ENCODE peak calls at places on chromosomes 5 and 9, in six cellular contexts. U, Y, W, K, F and A are unnamed samples.

GRCh38 chr9:107805198-107805597 is 315.6 kb upstream of the KLF4 start:
- DNase-seq in U (no peak), Y (no peak), W (no peak), K (no peak), F (no peak), A (no peak)

GRCh38 chr9:114054191-114054690 is 23.9 kb downstream of the AMBP start:
- DNase-seq in U (no peak), Y (no peak), W (no peak), K (no peak), F (no peak), A (no peak)

GRCh38 chr9:70114898-70115297 is 71.2 kb downstream of the MAMDC2 start:
- DNase-seq in U (no peak), Y (no peak), W (no peak), K (no peak), F (no peak), A (no peak)

GRCh38 chr9:82934949-82935348 is 128.0 kb downstream of the RASEF start:
- DNase-seq in U (no peak), Y (no peak), W (no peak), K (no peak), F (no peak), A (no peak)

GRCh38 chr9:107749787-107750444 is 260.3 kb upstream of the KLF4 start:
- DNase-seq in U (no peak), Y (peak), W (peak), K (no peak), F (peak), A (no peak)

GRCh38 chr9:29830815-29831214 is 2257.5 kb upstream of the C9orf72 start:
- DNase-seq in U (no peak), Y (no peak), W (no peak), K (peak), F (no peak), A (no peak)

GRCh38 chr9:129568560-129569505 is 52.1 kb downstream of the C9orf50 start:
- DNase-seq in U (peak), Y (peak), W (peak), K (peak), F (peak), A (no peak)

GRCh38 chr5:124651663-124652513 is 94.6 kb downstream of the ZNF608 start:
- DNase-seq in U (no peak), Y (peak), W (peak), K (peak), F (no peak), A (peak)

GRCh38 chr5:7991125-7991821 is 122.3 kb downstream of the MTRR start:
- DNase-seq in U (no peak), Y (no peak), W (no peak), K (no peak), F (no peak), A (no peak)

GRCh38 chr9:20217596-20217995 is 404.7 kb downstream of the MLLT3 start:
- DNase-seq in U (no peak), Y (no peak), W (no peak), K (no peak), F (no peak), A (no peak)

GRCh38 chr9:76905661-76905983 is 292 bp downstream of the PRUNE2 start:
- DNase-seq in U (no peak), Y (no peak), W (no peak), K (no peak), F (no peak), A (no peak)

GRCh38 chr5:180784497-180785097 is 18.0 kb downstream of the MGAT1 start:
- DNase-seq in U (peak), Y (peak), W (peak), K (peak), F (peak), A (peak)

GRCh38 chr5:14191325-14191724 is 48.2 kb downstream of the TRIO start:
- DNase-seq in U (no peak), Y (no peak), W (no peak), K (no peak), F (no peak), A (no peak)

GRCh38 chr5:127963931-127964330 is 119.6 kb upstream of the SLC12A2 start:
- DNase-seq in U (no peak), Y (no peak), W (no peak), K (no peak), F (no peak), A (no peak)

GRCh38 chr9:90180374-90180773 is 462.2 kb downstream of the DIRAS2 start:
- DNase-seq in U (no peak), Y (no peak), W (no peak), K (no peak), F (no peak), A (no peak)

GRCh38 chr5:155087036-155087435 is 73.5 kb downstream of the KIF4B start:
- DNase-seq in U (no peak), Y (no peak), W (no peak), K (no peak), F (no peak), A (no peak)

GRCh38 chr9:97412628-97413382 is 909 bp downstream of the TDRD7 start:
- DNase-seq in U (no peak), Y (no peak), W (no peak), K (no peak), F (no peak), A (no peak)

GRCh38 chr9:35828716-35829083 is at the start of gene FAM221B:
- DNase-seq in U (no peak), Y (no peak), W (no peak), K (peak), F (peak), A (no peak)

GRCh38 chr5:120640793-120641192 is 176.7 kb downstream of the PRR16 start:
- DNase-seq in U (no peak), Y (no peak), W (no peak), K (no peak), F (no peak), A (no peak)

GRCh38 chr9:78122631-78123030 is 91.0 kb upstream of the GNAQ start:
- DNase-seq in U (no peak), Y (no peak), W (no peak), K (no peak), F (no peak), A (no peak)

GRCh38 chr5:138610468-138611294 is 35.5 kb upstream of the HSPA9 start:
- DNase-seq in U (no peak), Y (no peak), W (peak), K (peak), F (no peak), A (no peak)

GRCh38 chr5:91787718-91788117 is 404.6 kb upstream of the ARRDC3 start:
- DNase-seq in U (no peak), Y (no peak), W (no peak), K (no peak), F (no peak), A (no peak)

GRCh38 chr9:73023025-73023541 is 70.2 kb upstream of the ALDH1A1 start:
- DNase-seq in U (peak), Y (peak), W (no peak), K (peak), F (peak), A (no peak)

GRCh38 chr9:132447346-132447745 is 37.3 kb downstream of the CFAP77 start:
- DNase-seq in U (no peak), Y (no peak), W (no peak), K (peak), F (no peak), A (no peak)

GRCh38 chr5:83049370-83049863 is 27.8 kb downstream of the TMEM167A start:
- DNase-seq in U (no peak), Y (no peak), W (no peak), K (no peak), F (no peak), A (no peak)

GRCh38 chr5:169970334-169970733 is 10.0 kb downstream of the INSYN2B start:
- DNase-seq in U (no peak), Y (no peak), W (no peak), K (no peak), F (no peak), A (no peak)

GRCh38 chr9:23746317-23746716 is 79.7 kb downstream of the ELAVL2 start:
- DNase-seq in U (no peak), Y (no peak), W (no peak), K (no peak), F (no peak), A (no peak)